ENCODE peak calls at places on chromosome 6, in five cellular contexts. N is suprapubic skin, V is aorta, J is IMR-90, W is fibroblast of pulmonary artery. I is an unnamed sample.

GRCh38 chr6:170188571-170189001 is 102.3 kb downstream of the DLL1 start:
- DNase-seq in N (no peak), J (no peak), V (no peak), W (no peak), I (no peak)

GRCh38 chr6:13304580-13305255 is 23.6 kb downstream of the TBC1D7 start:
- DNase-seq in V (no peak), N (no peak), W (peak), J (no peak), I (no peak)

GRCh38 chr6:160253714-160254113 is 4.9 kb downstream of the SLC22A2 start:
- DNase-seq in N (no peak), W (no peak), V (no peak), J (no peak), I (no peak)

GRCh38 chr6:168525926-168526630 is 85.1 kb downstream of the SMOC2 start:
- DNase-seq in N (no peak), J (no peak), V (no peak), W (no peak), I (no peak)

GRCh38 chr6:165059032-165059431 is 250.4 kb downstream of the C6orf118 start:
- DNase-seq in N (no peak), V (no peak), W (peak), J (no peak), I (no peak)

GRCh38 chr6:142378138-142378875 is 76.5 kb downstream of the ADGRG6 start:
- DNase-seq in J (peak), W (peak), N (no peak), V (no peak), I (no peak)

GRCh38 chr6:117916483-117916882 is 9.4 kb downstream of the SLC35F1 start:
- DNase-seq in J (no peak), W (no peak), N (no peak), V (no peak), I (no peak)

GRCh38 chr6:2952557-2953095 is 18.7 kb downstream of the SERPINB6 start:
- DNase-seq in J (peak), N (peak), V (peak), W (peak), I (peak)

GRCh38 chr6:7267521-7268091 is 45.4 kb downstream of the SSR1 start:
- DNase-seq in W (peak), J (peak), V (peak), N (peak), I (no peak)

GRCh38 chr6:78810146-78810545 is 57.2 kb upstream of the IRAK1BP1 start:
- DNase-seq in J (peak), N (no peak), V (no peak), W (peak), I (no peak)

GRCh38 chr6:53391170-53391569 is 42.4 kb upstream of the ELOVL5 start:
- DNase-seq in N (no peak), J (no peak), V (no peak), W (no peak), I (no peak)

GRCh38 chr6:1062786-1063545 is 248.9 kb upstream of the FOXQ1 start:
- DNase-seq in N (no peak), J (peak), V (no peak), W (no peak), I (peak)

GRCh38 chr6:149170564-149171452 is 146.7 kb upstream of the TAB2 start:
- DNase-seq in J (no peak), N (no peak), W (no peak), V (no peak), I (no peak)

GRCh38 chr6:158969148-158969547 is 30.9 kb downstream of the RSPH3 start:
- DNase-seq in V (no peak), W (peak), J (no peak), N (no peak), I (no peak)

DNA sequence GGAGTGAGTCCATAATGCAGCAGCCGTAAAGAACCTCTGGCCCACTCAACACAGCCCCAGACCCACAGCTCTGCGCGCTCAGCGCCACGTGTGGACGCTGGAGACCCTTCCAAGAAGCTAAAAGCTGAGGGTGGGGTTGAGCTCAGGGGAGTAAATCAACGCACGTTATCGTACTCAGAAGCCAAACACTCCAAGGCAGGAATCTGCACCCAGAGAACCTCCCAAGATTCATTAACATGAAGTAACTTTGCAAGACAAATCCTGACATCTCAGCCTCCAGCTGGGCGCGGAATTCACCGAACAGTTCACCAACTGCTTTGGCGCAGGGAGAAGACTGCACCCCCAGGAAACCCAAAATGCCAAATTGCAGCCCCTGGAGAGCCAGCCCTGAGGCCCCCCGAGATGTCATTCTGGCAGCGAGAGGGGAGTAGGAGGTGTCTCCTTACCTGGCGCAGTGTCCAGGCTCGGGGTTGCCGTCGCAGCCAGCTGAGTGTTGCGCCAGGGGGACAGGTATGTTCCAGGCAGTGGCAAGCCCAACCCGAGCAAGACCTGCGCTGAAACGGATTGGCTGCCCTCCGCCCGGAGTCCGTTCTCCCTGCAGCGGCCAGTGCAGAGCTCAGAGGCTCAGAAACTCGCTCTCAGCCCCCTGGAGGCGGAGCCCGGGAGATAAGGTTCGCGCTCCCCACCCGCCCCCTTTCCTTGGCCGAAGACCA is at the start of gene COL21A1:
- DNase-seq in N (peak), J (no peak), W (no peak), V (peak), I (no peak)
- H3K4me3 ChIP-seq in N (peak), J (peak), W (peak), V (peak), I (no peak)

GRCh38 chr6:31557443-31558317 is 10.3 kb downstream of the NFKBIL1 start:
- DNase-seq in W (no peak), J (no peak), V (no peak), N (no peak), I (no peak)

GRCh38 chr6:31559958-31560696 is 12.0 kb upstream of the LTA start:
- DNase-seq in J (peak), N (no peak), V (peak), W (peak), I (peak)

GRCh38 chr6:31558318-31558625 is 10.9 kb downstream of the NFKBIL1 start:
- DNase-seq in W (no peak), N (no peak), J (no peak), V (no peak), I (no peak)

GRCh38 chr6:31559606-31559957 is 12.2 kb downstream of the NFKBIL1 start:
- DNase-seq in W (no peak), N (no peak), V (no peak), J (no peak), I (no peak)

DNA sequence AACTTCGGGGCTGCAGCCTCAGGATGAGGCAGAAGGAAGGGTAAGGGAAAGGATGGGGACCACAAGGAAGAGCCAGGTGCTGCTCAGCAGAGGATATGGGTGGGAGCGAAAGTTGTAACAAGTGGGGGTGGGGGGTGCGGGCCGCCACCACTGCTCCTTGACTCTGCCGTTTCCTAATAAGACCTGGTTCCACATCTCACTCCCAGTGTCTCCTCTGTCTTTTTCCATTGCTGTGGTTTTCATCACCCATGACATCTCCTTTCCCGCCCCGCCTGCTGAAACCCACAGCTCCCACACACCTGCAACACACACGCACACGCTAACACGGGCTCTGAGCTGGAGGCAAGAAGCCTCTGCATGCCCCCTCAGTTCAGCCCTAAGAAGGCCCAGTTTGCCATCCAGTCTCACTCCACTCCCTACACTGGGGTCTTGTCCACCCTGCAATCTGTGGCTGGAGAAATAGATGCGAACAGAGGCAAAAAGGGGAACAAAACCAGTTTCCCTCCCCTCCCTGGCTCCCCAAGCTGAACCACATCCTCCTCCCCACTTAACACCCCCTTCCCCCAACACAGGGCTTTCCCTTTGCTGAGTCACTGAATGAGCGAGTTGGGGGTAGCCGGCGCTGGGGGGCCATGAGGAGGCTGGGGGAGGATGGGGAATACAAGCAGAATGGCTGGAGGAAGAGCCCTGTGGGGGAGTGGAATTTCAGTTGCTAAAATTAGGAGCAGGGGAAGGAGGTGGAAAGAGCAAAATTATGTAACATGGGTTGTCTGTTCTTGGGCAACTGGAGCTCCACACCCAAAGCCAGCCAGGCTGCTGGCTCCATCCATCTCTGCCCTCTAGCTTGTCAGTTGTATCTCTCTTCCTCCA is 11.5 kb downstream of the NFKBIL1 start:
- DNase-seq in W (peak), J (no peak), V (no peak), N (no peak), I (peak)
- H3K4me3 ChIP-seq in W (no peak), J (no peak), V (no peak), N (no peak), I (peak)

DNA sequence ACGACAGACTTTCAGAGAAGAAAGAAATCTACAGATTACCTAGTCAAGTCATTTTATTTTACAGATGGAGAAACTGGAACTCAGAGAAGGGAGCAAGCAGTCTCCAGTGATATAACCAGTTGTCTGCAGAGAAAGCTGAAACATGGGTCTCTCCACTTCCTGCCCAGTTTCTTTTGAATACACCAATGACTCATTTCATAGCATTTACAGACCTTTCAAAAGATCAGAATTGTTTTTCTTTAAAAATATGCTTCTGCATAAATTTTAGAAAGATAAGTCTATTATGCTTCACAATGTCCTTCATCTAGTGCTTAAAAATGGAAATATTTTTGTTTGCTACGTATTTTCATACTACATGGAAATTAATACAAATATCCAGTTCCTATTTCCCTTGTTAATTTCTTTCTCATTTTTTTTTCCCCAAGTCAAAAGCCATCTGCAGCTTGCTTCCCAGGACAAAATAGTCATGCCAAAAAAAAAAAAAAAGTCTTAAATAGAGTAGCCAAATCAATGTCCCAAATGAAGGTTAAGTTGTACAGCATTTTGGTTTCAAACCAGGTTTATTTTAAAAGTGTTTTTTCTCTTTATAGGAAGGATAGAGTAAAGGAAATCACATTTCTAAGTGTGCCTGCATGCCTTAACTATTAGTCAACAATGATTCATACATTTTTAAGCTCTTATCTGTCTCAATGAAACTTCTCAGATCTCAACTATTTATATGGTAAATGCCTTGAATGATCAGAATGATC is 36.9 kb downstream of the ARHGAP18 start:
- DNase-seq in N (no peak), W (peak), J (peak), V (no peak), I (peak)
- H3K4me3 ChIP-seq in N (no peak), W (peak), J (no peak), V (no peak), I (no peak)

GRCh38 chr6:41336824-41337223 is 1.4 kb downstream of the NCR2 start:
- DNase-seq in W (no peak), V (no peak), N (no peak), J (no peak), I (no peak)
- H3K4me3 ChIP-seq in W (no peak), V (no peak), N (no peak), J (no peak), I (no peak)

GRCh38 chr6:36983538-36983937 is 2.5 kb downstream of the MTCH1 start:
- DNase-seq in N (no peak), W (no peak), V (no peak), J (no peak), I (no peak)
- H3K4me3 ChIP-seq in N (no peak), W (peak), V (no peak), J (no peak), I (no peak)